ENCODE peak calls at places on chromosomes 6 and 20, in four cellular contexts. One of them, this sample, is unnamed.

GRCh38 chr6:138815797-138816528 is 20.1 kb downstream of the ECT2L start:
- DNase-seq in adipocyte: peak
- DNase-seq in activated T-helper 1 cell treated with Interleukin-2 at 50 U/mL for 16 hours: no peak
- DNase-seq in small intestine: peak
- DNase-seq in this sample: peak

GRCh38 chr20:49384437-49385434 is 97.7 kb downstream of the KCNB1 start:
- DNase-seq in activated T-helper 1 cell treated with Interleukin-2 at 50 U/mL for 16 hours: peak
- DNase-seq in small intestine: peak
- DNase-seq in adipocyte: peak
- DNase-seq in this sample: peak

GRCh38 chr6:3593161-3593560 is 136.3 kb upstream of the SLC22A23 start:
- DNase-seq in adipocyte: no peak
- DNase-seq in activated T-helper 1 cell treated with Interleukin-2 at 50 U/mL for 16 hours: no peak
- DNase-seq in small intestine: no peak
- DNase-seq in this sample: no peak

GRCh38 chr6:35920793-35921732 is at the start of gene SRPK1:
- DNase-seq in small intestine: peak
- DNase-seq in activated T-helper 1 cell treated with Interleukin-2 at 50 U/mL for 16 hours: peak
- DNase-seq in adipocyte: peak
- DNase-seq in this sample: peak

GRCh38 chr6:126015869-126016268 is 29.5 kb downstream of the TRMT11 start:
- DNase-seq in adipocyte: no peak
- DNase-seq in small intestine: no peak
- DNase-seq in activated T-helper 1 cell treated with Interleukin-2 at 50 U/mL for 16 hours: no peak
- DNase-seq in this sample: no peak

GRCh38 chr6:40640591-40641293 is 53.6 kb upstream of the LRFN2 start:
- DNase-seq in activated T-helper 1 cell treated with Interleukin-2 at 50 U/mL for 16 hours: no peak
- DNase-seq in small intestine: no peak
- DNase-seq in adipocyte: no peak
- DNase-seq in this sample: no peak

GRCh38 chr6:75532521-75532920 is 38.9 kb upstream of the FILIP1 start:
- DNase-seq in adipocyte: peak
- DNase-seq in small intestine: no peak
- DNase-seq in activated T-helper 1 cell treated with Interleukin-2 at 50 U/mL for 16 hours: no peak
- DNase-seq in this sample: no peak

GRCh38 chr6:132490478-132491204 is 22.3 kb downstream of the STX7 start:
- DNase-seq in activated T-helper 1 cell treated with Interleukin-2 at 50 U/mL for 16 hours: no peak
- DNase-seq in adipocyte: no peak
- DNase-seq in small intestine: no peak
- DNase-seq in this sample: no peak

GRCh38 chr6:38214159-38214558 is 394.6 kb downstream of the ZFAND3 start:
- DNase-seq in activated T-helper 1 cell treated with Interleukin-2 at 50 U/mL for 16 hours: no peak
- DNase-seq in small intestine: no peak
- DNase-seq in adipocyte: no peak
- DNase-seq in this sample: no peak

GRCh38 chr6:135939216-135939610 is 87.7 kb downstream of the PDE7B start:
- DNase-seq in small intestine: no peak
- DNase-seq in activated T-helper 1 cell treated with Interleukin-2 at 50 U/mL for 16 hours: no peak
- DNase-seq in adipocyte: no peak
- DNase-seq in this sample: no peak

GRCh38 chr20:17628101-17628841 is 53.8 kb downstream of the RRBP1 start:
- DNase-seq in activated T-helper 1 cell treated with Interleukin-2 at 50 U/mL for 16 hours: no peak
- DNase-seq in small intestine: no peak
- DNase-seq in adipocyte: no peak
- DNase-seq in this sample: no peak

GRCh38 chr20:25309395-25310267 is 61.7 kb downstream of the PYGB start:
- DNase-seq in activated T-helper 1 cell treated with Interleukin-2 at 50 U/mL for 16 hours: no peak
- DNase-seq in adipocyte: peak
- DNase-seq in small intestine: peak
- DNase-seq in this sample: peak

GRCh38 chr6:146898888-146899227 is 300.1 kb downstream of the ADGB start:
- DNase-seq in adipocyte: no peak
- DNase-seq in activated T-helper 1 cell treated with Interleukin-2 at 50 U/mL for 16 hours: no peak
- DNase-seq in small intestine: no peak
- DNase-seq in this sample: no peak

GRCh38 chr6:25660512-25660911 is 8.5 kb downstream of the SCGN start:
- DNase-seq in small intestine: no peak
- DNase-seq in activated T-helper 1 cell treated with Interleukin-2 at 50 U/mL for 16 hours: no peak
- DNase-seq in adipocyte: peak
- DNase-seq in this sample: no peak

GRCh38 chr6:1004885-1005635 is 306.8 kb upstream of the FOXQ1 start:
- DNase-seq in adipocyte: no peak
- DNase-seq in small intestine: no peak
- DNase-seq in activated T-helper 1 cell treated with Interleukin-2 at 50 U/mL for 16 hours: no peak
- DNase-seq in this sample: peak

GRCh38 chr6:75183099-75183541 is 22.7 kb downstream of the COL12A1 start:
- DNase-seq in adipocyte: peak
- DNase-seq in small intestine: no peak
- DNase-seq in activated T-helper 1 cell treated with Interleukin-2 at 50 U/mL for 16 hours: no peak
- DNase-seq in this sample: no peak

This sample was measured in HT-29.